ENCODE peak calls at places on chromosomes 5 and 9, in four cellular contexts. P is stomach; N is neural progenitor cell; Z is CD8-positive, alpha-beta T cell. G is an unnamed sample.

GRCh38 chr5:158212915-158213314 is 354.0 kb upstream of the CLINT1 start:
- DNase-seq in P (no peak), N (no peak), Z (no peak), G (no peak)

GRCh38 chr9:124623966-124624734 is 117.0 kb upstream of the NR5A1 start:
- DNase-seq in P (no peak), N (no peak), Z (no peak), G (no peak)

GRCh38 chr5:137279631-137280236 is 219.4 kb downstream of the SPOCK1 start:
- DNase-seq in P (no peak), N (no peak), Z (no peak), G (no peak)

GRCh38 chr5:159864885-159865622 is 51.2 kb upstream of the ADRA1B start:
- DNase-seq in P (no peak), N (no peak), Z (no peak), G (no peak)

GRCh38 chr9:124033348-124033747 is 21.8 kb downstream of the LHX2 start:
- DNase-seq in P (no peak), N (peak; percentile 36), Z (no peak), G (no peak)

GRCh38 chr5:59058977-59059687 is 476.3 kb downstream of the RAB3C start:
- DNase-seq in P (no peak), N (no peak), Z (no peak), G (no peak)

GRCh38 chr5:95392593-95393182 is 1.5 kb downstream of the FAM81B start:
- DNase-seq in P (no peak), N (no peak), Z (no peak), G (no peak)

GRCh38 chr5:134554319-134555222 is 29.1 kb downstream of the JADE2 start:
- DNase-seq in P (peak; percentile 64), N (no peak), Z (peak; percentile 25), G (peak; percentile 75)

GRCh38 chr9:93821307-93821703 is 133.8 kb downstream of the BARX1 start:
- DNase-seq in P (no peak), N (no peak), Z (no peak), G (no peak)

GRCh38 chr9:5357431-5358105 is 17.9 kb upstream of the RLN1 start:
- DNase-seq in P (no peak), N (no peak), Z (no peak), G (no peak)

GRCh38 chr9:132169672-132170392 is 8.0 kb downstream of the NTNG2 start:
- DNase-seq in P (peak; percentile 59), N (peak; percentile 88), Z (peak; percentile 70), G (peak; percentile 47)

GRCh38 chr5:172807766-172808311 is 26.2 kb upstream of the ERGIC1 start:
- DNase-seq in P (no peak), N (no peak), Z (no peak), G (no peak)

GRCh38 chr5:35198681-35199080 is 31.6 kb downstream of the PRLR start:
- DNase-seq in P (no peak), N (no peak), Z (no peak), G (no peak)

GRCh38 chr9:87120610-87121009 is 173.3 kb upstream of the GAS1 start:
- DNase-seq in P (no peak), N (no peak), Z (no peak), G (no peak)

GRCh38 chr5:59620535-59621212 is 272.9 kb downstream of the PDE4D start:
- DNase-seq in P (no peak), N (no peak), Z (no peak), G (no peak)

GRCh38 chr5:149410721-149411432 is 31.8 kb upstream of the IL17B start:
- DNase-seq in P (no peak), N (no peak), Z (no peak), G (no peak)

GRCh38 chr9:88722753-88723152 is 187.8 kb downstream of the NXNL2 start:
- DNase-seq in P (no peak), N (no peak), Z (no peak), G (no peak)

GRCh38 chr9:110911659-110912473 is 126.4 kb downstream of the LPAR1 start:
- DNase-seq in P (no peak), N (no peak), Z (no peak), G (no peak)

GRCh38 chr5:77867194-77867691 is 91.1 kb upstream of the TBCA start:
- DNase-seq in P (no peak), N (no peak), Z (no peak), G (no peak)

GRCh38 chr9:129026442-129027223 is 1.5 kb downstream of the SH3GLB2 start:
- DNase-seq in P (peak; percentile 62), N (peak; percentile 82), Z (no peak), G (peak; percentile 58)

GRCh38 chr5:97844797-97845196 is 661.8 kb upstream of the RIOK2 start:
- DNase-seq in P (no peak), N (peak; percentile 43), Z (no peak), G (no peak)

GRCh38 chr5:158875272-158875679 is 224.4 kb downstream of the EBF1 start:
- DNase-seq in P (no peak), N (no peak), Z (no peak), G (no peak)

GRCh38 chr9:113485761-113486115 is 22.2 kb downstream of the RGS3 start:
- DNase-seq in P (no peak), N (no peak), Z (no peak), G (no peak)

GRCh38 chr9:129487658-129488483 is 133.0 kb downstream of the C9orf50 start:
- DNase-seq in P (peak; percentile 49), N (peak; percentile 65), Z (no peak), G (peak; percentile 70)

GRCh38 chr5:170907758-170908157 is 45.9 kb downstream of the RANBP17 start:
- DNase-seq in P (no peak), N (no peak), Z (no peak), G (no peak)

GRCh38 chr5:69489246-69489645 is 3.3 kb upstream of the OCLN start:
- DNase-seq in P (no peak), N (peak; percentile 65), Z (no peak), G (no peak)

GRCh38 chr9:14103115-14103514 is 210.8 kb downstream of the NFIB start:
- DNase-seq in P (no peak), N (no peak), Z (no peak), G (no peak)

GRCh38 chr5:6315580-6315979 is 62.8 kb downstream of the MED10 start:
- DNase-seq in P (no peak), N (no peak), Z (no peak), G (no peak)

GRCh38 chr9:129253820-129254381 is 75.8 kb upstream of the IER5L start:
- DNase-seq in P (no peak), N (peak; percentile 38), Z (no peak), G (peak; percentile 58)

GRCh38 chr9:118362596-118362995 is 658.4 kb downstream of the TLR4 start:
- DNase-seq in P (no peak), N (no peak), Z (no peak), G (no peak)

DNA sequence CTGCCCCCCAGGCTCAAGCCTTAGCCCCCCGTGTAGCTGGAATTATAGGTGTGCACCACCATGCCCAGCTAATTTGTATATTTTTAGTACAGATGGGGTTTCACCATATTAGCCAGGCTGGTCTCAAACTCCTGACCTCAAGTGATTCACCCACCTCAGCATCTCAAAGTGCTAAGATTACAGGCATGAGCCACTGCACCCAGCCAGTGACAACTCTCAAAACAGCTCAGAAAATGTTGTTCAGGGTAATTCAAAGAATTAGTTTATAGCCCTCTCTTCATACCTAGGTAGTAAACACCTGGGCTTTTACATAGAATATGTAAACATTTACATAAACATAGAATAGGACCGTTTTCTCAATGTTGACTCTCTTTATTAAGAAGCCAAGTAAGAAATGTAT is 168.7 kb downstream of the ENC1 start:
- DNase-seq in P (no peak), N (no peak), Z (no peak), G (no peak)
- H3K9me3 ChIP-seq in P (no peaks in the 10 kb centered on the region), N (no peaks in the 10 kb centered on the region), Z (no peaks in the 10 kb centered on the region), G (no peaks in the 10 kb centered on the region)

GRCh38 chr9:137538058-137538457 is 12.1 kb downstream of the PNPLA7 start:
- DNase-seq in P (no peak), N (no peak), Z (no peak), G (no peak)
- H3K9me3 ChIP-seq in P (no peaks in the 10 kb centered on the region), N (no peaks in the 10 kb centered on the region), Z (no peaks in the 10 kb centered on the region), G (no peaks in the 10 kb centered on the region)

DNA sequence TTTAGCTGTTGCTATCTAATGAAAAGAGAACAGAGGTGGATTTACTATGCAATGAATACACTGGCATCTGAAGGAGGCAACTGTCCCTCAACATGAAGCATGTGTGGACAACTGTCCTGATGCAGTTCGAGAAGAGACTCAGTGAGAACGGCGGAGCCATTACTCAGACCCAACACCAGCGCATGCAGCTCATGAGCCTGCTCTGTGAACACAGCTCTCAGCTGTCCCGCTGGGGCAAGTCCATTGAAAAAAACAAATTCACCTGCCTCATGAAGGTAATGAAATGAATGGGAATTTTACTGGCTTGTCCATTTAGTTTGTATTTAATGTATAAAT is 78.8 kb downstream of the SPTLC1 start:
- DNase-seq in P (no peak), N (no peak), Z (no peak), G (no peak)
- H3K9me3 ChIP-seq in P (peaks cover 3% of the 10 kb centered on the region), N (peaks cover under 1% of the 10 kb centered on the region), Z (no peaks in the 10 kb centered on the region), G (peaks cover 3% of the 10 kb centered on the region)

GRCh38 chr9:26058111-26058895 is 380.1 kb upstream of the TUSC1 start:
- DNase-seq in P (no peak), N (no peak), Z (no peak), G (no peak)

GRCh38 chr9:26054600-26055516 is 376.6 kb upstream of the TUSC1 start:
- DNase-seq in P (no peak), N (no peak), Z (no peak), G (no peak)

DNA sequence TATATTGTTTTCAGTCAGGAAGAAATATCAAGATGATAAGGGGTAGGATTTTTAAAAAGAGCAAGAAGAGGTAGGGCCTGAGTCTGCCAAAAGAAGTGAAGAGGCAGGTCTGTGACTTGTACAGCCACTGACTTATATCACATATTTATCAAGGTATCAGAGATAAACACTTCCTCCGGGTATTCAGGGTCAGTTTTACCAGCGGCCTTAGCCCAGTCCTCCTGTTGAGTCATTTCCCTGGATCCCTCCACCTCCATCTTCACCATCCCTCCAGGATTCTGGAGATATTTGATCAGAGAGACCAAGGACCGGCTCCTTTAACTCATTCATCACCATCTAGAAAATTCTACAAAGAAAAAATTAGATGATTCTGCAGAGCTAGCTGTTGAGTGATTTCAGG is 375.7 kb upstream of the TUSC1 start:
- DNase-seq in P (no peak), N (no peak), Z (no peak), G (no peak)
- H3K9me3 ChIP-seq in P (no peaks in the 10 kb centered on the region), N (no peaks in the 10 kb centered on the region), Z (no peaks in the 10 kb centered on the region), G (no peaks in the 10 kb centered on the region)